ENCODE peak calls at places on chromosomes 5 and 9, in eight cellular contexts. H, N, A, E, W, Z, T and S are unnamed samples.
A peak's percentile ranks its signal among the peaks of the same experiment; 100 is the strongest.

GRCh38 chr9:114184071-114184470 is 28.7 kb downstream of the COL27A1 start:
- DNase-seq in E (peak; percentile 85), Z (no peak), A (no peak), T (no peak), W (no peak), N (peak; percentile 24), H (no peak), S (no peak)

GRCh38 chr9:37302277-37302676 is 120.2 kb upstream of the GRHPR start:
- DNase-seq in A (no peak), H (no peak), W (peak; percentile 49), T (no peak), N (peak; percentile 6), Z (no peak), E (no peak), S (no peak)

GRCh38 chr5:149237662-149238061 is 34.0 kb upstream of the AFAP1L1 start:
- DNase-seq in Z (no peak), N (no peak), W (no peak), A (no peak), T (no peak), H (no peak), E (no peak), S (no peak)

GRCh38 chr9:16563446-16563845 is 307.0 kb downstream of the BNC2 start:
- DNase-seq in W (no peak), H (no peak), T (no peak), Z (no peak), E (no peak), N (peak; percentile 10), A (no peak), S (no peak)

GRCh38 chr9:114266969-114267368 is 55.9 kb upstream of the ORM1 start:
- DNase-seq in W (no peak), T (no peak), N (peak; percentile 63), Z (no peak), A (no peak), E (peak; percentile 85), H (no peak), S (no peak)

GRCh38 chr9:136135326-136136126 is 16.9 kb upstream of the TMEM250 start:
- DNase-seq in T (no peak), H (no peak), W (no peak), N (no peak), A (no peak), E (no peak), Z (no peak), S (no peak)

GRCh38 chr9:98236881-98237487 is 18.5 kb downstream of the TBC1D2 start:
- DNase-seq in W (no peak), Z (no peak), A (no peak), N (no peak), H (no peak), E (no peak), T (no peak), S (no peak)

GRCh38 chr5:102106599-102106998 is 189.5 kb downstream of the SLCO4C1 start:
- DNase-seq in E (no peak), A (no peak), N (no peak), T (no peak), Z (no peak), H (no peak), W (no peak), S (no peak)

GRCh38 chr5:132465095-132465707 is 25.4 kb downstream of the IRF1 start:
- DNase-seq in W (no peak), N (no peak), H (no peak), E (no peak), A (no peak), T (no peak), Z (no peak), S (no peak)

GRCh38 chr5:31944683-31945445 is 229.3 kb downstream of the GOLPH3 start:
- DNase-seq in W (no peak), Z (no peak), H (no peak), N (no peak), E (peak; percentile 24), A (no peak), T (no peak), S (no peak)

GRCh38 chr5:149367249-149367971 is 9.6 kb downstream of the PCYOX1L start:
- DNase-seq in N (peak; percentile 66), T (peak; percentile 56), Z (peak; percentile 62), W (peak; percentile 45), E (peak; percentile 47), A (peak; percentile 53), H (no peak), S (peak; percentile 73)